ENCODE peak calls at places on chromosomes 7 and 10, in six cellular contexts. J, O, T, H, Y and L are unnamed samples.
A peak's percentile ranks its signal among the peaks of the same experiment; 100 is the strongest.

GRCh38 chr7:123022576-123022975 is 27.1 kb upstream of the TAS2R16 start:
- DNase-seq in T (no peak), O (no peak), Y (no peak), H (peak; percentile 1), J (no peak), L (no peak)

GRCh38 chr7:124784879-124785818 is 19.6 kb upstream of the GPR37 start:
- DNase-seq in Y (peak; percentile 56), T (peak; percentile 39), H (peak; percentile 71), J (peak; percentile 73), O (peak; percentile 82), L (peak; percentile 73)

GRCh38 chr10:49679480-49679893 is at the start of gene C10orf53:
- DNase-seq in J (peak; percentile 16), T (peak; percentile 33), Y (peak; percentile 77), H (peak; percentile 22), O (peak; percentile 88), L (peak; percentile 88)

GRCh38 chr7:14751461-14751860 is 151.1 kb downstream of the DGKB start:
- DNase-seq in Y (no peak), T (no peak), O (no peak), H (no peak), J (no peak), L (no peak)

GRCh38 chr7:13641699-13642098 is 347.8 kb downstream of the ETV1 start:
- DNase-seq in H (peak; percentile 62), Y (no peak), J (peak; percentile 33), T (no peak), O (peak; percentile 31), L (no peak)

GRCh38 chr10:26044123-26044749 is 110.2 kb downstream of the MYO3A start:
- DNase-seq in O (no peak), J (no peak), Y (no peak), H (no peak), T (no peak), L (no peak)

GRCh38 chr10:48845512-48845911 is 94.1 kb downstream of the LRRC18 start:
- DNase-seq in H (no peak), J (no peak), Y (no peak), T (no peak), O (no peak), L (no peak)

GRCh38 chr7:109456116-109456515 is 886.4 kb downstream of the DNAJB9 start:
- DNase-seq in H (no peak), O (peak; percentile 23), Y (no peak), J (no peak), T (no peak), L (peak; percentile 42)

GRCh38 chr10:68899186-68899745 is 1.8 kb upstream of the DDX50 start:
- DNase-seq in H (no peak), T (no peak), J (no peak), Y (no peak), O (no peak), L (no peak)

GRCh38 chr7:113444281-113444680 is 325.9 kb upstream of the SMIM30 start:
- DNase-seq in O (no peak), H (no peak), Y (no peak), T (no peak), J (no peak), L (no peak)

GRCh38 chr10:125370578-125370977 is 210.2 kb upstream of the CTBP2 start:
- DNase-seq in T (peak; percentile 88), O (peak; percentile 96), H (no peak), Y (peak; percentile 66), J (no peak), L (peak; percentile 96)

GRCh38 chr10:108204528-108205313 is 1040.2 kb upstream of the SORCS1 start:
- DNase-seq in O (peak; percentile 76), J (no peak), H (no peak), T (peak; percentile 31), Y (peak; percentile 48), L (peak; percentile 59)

GRCh38 chr10:498760-499435 is 190.6 kb downstream of the DIP2C start:
- DNase-seq in J (no peak), Y (no peak), O (peak; percentile 62), T (no peak), H (no peak), L (no peak)

GRCh38 chr7:94584113-94584512 is 71.8 kb downstream of the SGCE start:
- DNase-seq in H (no peak), O (peak; percentile 37), J (peak; percentile 16), Y (no peak), T (no peak), L (no peak)

GRCh38 chr10:133278577-133279265 is 2.1 kb upstream of the ADAM8 start:
- DNase-seq in T (no peak), Y (no peak), J (peak; percentile 49), H (peak; percentile 67), O (no peak), L (no peak)

GRCh38 chr7:32935558-32935957 is 21.7 kb upstream of the FKBP9 start:
- DNase-seq in T (no peak), J (peak; percentile 29), Y (no peak), O (no peak), H (no peak), L (no peak)

GRCh38 chr7:96380111-96380512 is 58.2 kb upstream of the SLC25A13 start:
- DNase-seq in H (no peak), Y (no peak), J (no peak), T (no peak), O (peak; percentile 16), L (peak; percentile 51)

GRCh38 chr10:32357056-32357735 is 10.2 kb upstream of the EPC1 start:
- DNase-seq in H (no peak), Y (no peak), T (no peak), J (no peak), O (no peak), L (no peak)

GRCh38 chr10:73888514-73888913 is 14.2 kb upstream of the CAMK2G start:
- DNase-seq in T (no peak), J (peak; percentile 21), H (peak; percentile 33), O (no peak), Y (no peak), L (no peak)

GRCh38 chr10:22319559-22320558 is 1.0 kb upstream of the BMI1 start:
- DNase-seq in T (no peak), H (peak; percentile 38), Y (peak; percentile 55), J (no peak), O (no peak), L (no peak)

GRCh38 chr10:87915989-87916388 is 52.6 kb downstream of the PTEN start:
- DNase-seq in H (peak; percentile 60), T (no peak), Y (no peak), O (peak; percentile 43), J (peak; percentile 33), L (no peak)

GRCh38 chr10:753530-753929 is 64.1 kb upstream of the DIP2C start:
- DNase-seq in Y (no peak), H (no peak), T (no peak), O (no peak), J (no peak), L (no peak)

DNA sequence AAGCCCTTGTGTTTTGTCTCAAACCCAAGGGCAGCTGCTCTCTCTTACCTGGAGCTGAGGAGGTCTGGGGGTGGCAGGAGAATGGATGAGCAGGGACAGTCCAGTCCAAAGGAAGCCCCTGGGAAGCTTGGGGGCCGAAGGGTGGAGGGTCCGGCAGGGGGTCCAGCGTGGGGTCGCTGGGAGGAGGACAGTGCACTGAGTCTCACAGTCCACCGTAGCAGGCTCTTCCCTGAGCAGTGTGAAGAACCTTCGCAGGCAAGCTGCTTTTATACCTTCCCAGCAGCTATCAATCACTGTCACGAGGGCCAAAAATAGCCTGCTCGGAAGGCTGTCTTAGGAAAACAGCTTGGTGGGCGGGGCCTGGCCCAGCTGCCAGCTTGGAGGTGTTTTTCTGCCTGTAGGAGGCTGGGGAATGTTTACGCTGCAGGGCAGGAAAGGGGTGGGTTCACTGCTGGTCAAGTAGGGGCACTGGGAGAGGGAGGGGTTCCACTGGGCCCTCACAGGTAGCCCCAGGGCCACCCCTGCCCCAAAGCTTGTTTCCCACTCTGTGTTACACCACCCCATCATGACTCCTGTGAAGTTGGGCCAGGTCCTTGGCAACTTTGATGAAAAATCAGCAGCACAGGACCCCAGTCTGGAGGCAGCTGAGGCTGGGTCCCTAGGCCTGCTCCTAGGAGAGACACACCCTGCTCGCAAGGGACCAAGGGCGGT is at the start of gene DEPP1:
- DNase-seq in Y (no peak), H (peak; percentile 96), J (peak; percentile 93), T (no peak), O (peak; percentile 94), L (peak; percentile 92)
- H4K8ac ChIP-seq in Y (peak within 1 kb of the TSS; percentile 53), H (peak within 1 kb of the TSS; percentile 59), J (peak within 1 kb of the TSS; percentile 75), T (peak within 1 kb of the TSS; percentile 46), O (no peak within 1 kb of the TSS), L (no peak within 1 kb of the TSS)

GRCh38 chr10:67783576-67784294 is 54.3 kb downstream of the DNAJC12 start:
- DNase-seq in J (no peak), Y (no peak), T (no peak), O (no peak), H (no peak), L (no peak)

GRCh38 chr10:67782556-67782955 is 55.4 kb downstream of the DNAJC12 start:
- DNase-seq in J (no peak), T (no peak), H (no peak), O (no peak), Y (no peak), L (no peak)

GRCh38 chr10:67780759-67781538 is 57.0 kb downstream of the DNAJC12 start:
- DNase-seq in Y (no peak), H (no peak), O (no peak), T (no peak), J (no peak), L (no peak)

GRCh38 chr10:67785098-67785497 is 52.9 kb downstream of the DNAJC12 start:
- DNase-seq in T (no peak), J (no peak), O (no peak), Y (no peak), H (no peak), L (no peak)

GRCh38 chr10:67784584-67784983 is 53.4 kb downstream of the DNAJC12 start:
- DNase-seq in T (no peak), Y (no peak), H (no peak), O (no peak), J (peak; percentile 8), L (no peak)
- H2BK15ac ChIP-seq in T (no peak overlapping the region), Y (no peak overlapping the region), H (no peak overlapping the region), O (no peak overlapping the region), J (no peak overlapping the region), L (no peak overlapping the region)

DNA sequence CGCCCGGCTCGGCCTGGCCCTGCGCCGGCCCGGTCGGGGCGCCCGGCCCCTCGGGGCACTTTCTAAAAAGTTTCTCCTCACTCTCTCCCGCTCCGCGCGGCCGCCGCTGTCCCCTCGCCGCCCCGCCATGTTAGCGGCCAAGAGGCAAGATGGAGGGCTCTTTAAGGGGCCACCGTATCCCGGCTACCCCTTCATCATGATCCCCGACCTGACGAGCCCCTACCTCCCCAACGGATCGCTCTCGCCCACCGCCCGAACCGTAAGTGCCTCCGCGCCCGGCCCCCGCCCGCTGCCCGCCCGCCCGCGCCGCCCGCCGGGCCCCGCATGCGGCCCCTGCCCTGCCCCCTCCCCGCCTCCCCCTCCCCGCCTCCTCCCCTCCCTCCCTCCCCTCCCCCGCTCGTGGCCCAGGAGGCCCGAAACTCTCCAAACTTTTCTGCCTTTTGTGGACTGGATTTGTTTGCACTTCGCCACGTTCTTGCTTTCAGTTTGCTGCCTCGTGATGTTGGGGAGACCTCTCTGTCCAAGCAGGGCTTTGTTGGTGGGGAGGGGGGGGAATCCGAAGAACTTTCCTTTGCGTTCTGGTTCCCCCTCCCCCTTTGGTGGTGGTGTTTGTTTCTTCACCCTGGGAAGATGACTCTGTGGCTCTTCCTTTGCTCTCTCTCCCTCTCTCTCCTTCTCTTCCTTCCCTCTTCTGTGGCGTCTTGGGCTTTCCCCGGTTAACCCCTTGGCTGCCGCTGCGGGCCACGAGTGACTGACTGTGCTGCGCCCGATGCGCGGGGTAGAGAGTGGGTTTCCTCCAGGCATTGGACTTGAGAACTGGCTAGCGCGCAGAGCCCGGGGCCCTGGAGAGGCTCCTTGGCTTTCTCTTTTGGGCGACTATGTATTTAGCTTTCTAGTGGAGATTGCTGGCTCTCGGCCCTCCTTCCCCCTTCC is 1.6 kb downstream of the TCF7L2 start:
- DNase-seq in H (peak; percentile 97), O (peak; percentile 97), T (no peak), Y (peak; percentile 75), J (peak; percentile 84), L (peak; percentile 61)
- H2AK5ac ChIP-seq in H (peak overlapping the region; percentile 95), O (no peak overlapping the region), T (peak overlapping the region; percentile 16), Y (peak overlapping the region; percentile 96), J (peak overlapping the region; percentile 65), L (no peak overlapping the region)

GRCh38 chr10:93083743-93084539 is 10.2 kb downstream of the CYP26A1 start:
- DNase-seq in H (no peak), O (no peak), T (no peak), J (no peak), Y (no peak), L (no peak)
- H4K8ac ChIP-seq in H (no peak overlapping the region), O (no peak overlapping the region), T (no peak overlapping the region), J (no peak overlapping the region), Y (no peak overlapping the region), L (no peak overlapping the region)